ENCODE peak calls at places on chromosomes 12 and 14, in five cellular contexts. T is tibial nerve, V is H54, W is lower leg skin, J is transverse colon. C is an unnamed sample.

GRCh38 chr14:103112488-103113243 is 10.6 kb upstream of the TNFAIP2 start:
- DNase-seq in T (no peak), V (no peak), W (no peak), J (no peak), C (no peak)

GRCh38 chr14:69873877-69874780 is 5.1 kb upstream of the SMOC1 start:
- DNase-seq in T (no peak), V (no peak), W (no peak), J (no peak), C (no peak)

GRCh38 chr14:92651793-92652382 is 96.5 kb downstream of the LGMN start:
- DNase-seq in T (peak), V (no peak), W (peak), J (peak), C (no peak)

GRCh38 chr12:92675092-92675865 is 27.5 kb upstream of the PLEKHG7 start:
- DNase-seq in T (no peak), V (no peak), W (no peak), J (no peak), C (no peak)

GRCh38 chr14:86683525-86683924 is 1153.6 kb downstream of the FLRT2 start:
- DNase-seq in T (no peak), V (no peak), W (no peak), J (no peak), C (no peak)

GRCh38 chr12:113818833-113819232 is 147.3 kb downstream of the RBM19 start:
- DNase-seq in T (no peak), V (peak), W (no peak), J (no peak), C (no peak)

GRCh38 chr12:103841690-103842584 is 903 bp upstream of the NT5DC3 start:
- DNase-seq in T (no peak), V (peak), W (peak), J (no peak), C (peak)

GRCh38 chr12:43370299-43370698 is 181.7 kb downstream of the ADAMTS20 start:
- DNase-seq in T (no peak), V (no peak), W (no peak), J (no peak), C (no peak)

GRCh38 chr12:9673404-9674225 is 4.1 kb downstream of the CLEC2D start:
- DNase-seq in T (no peak), V (peak), W (no peak), J (peak), C (peak)

GRCh38 chr12:18375583-18375982 is 114.3 kb downstream of the PIK3C2G start:
- DNase-seq in T (no peak), V (no peak), W (no peak), J (no peak), C (no peak)

GRCh38 chr12:123744836-123745235 is 17.3 kb upstream of the DNAH10 start:
- DNase-seq in T (no peak), V (no peak), W (no peak), J (no peak), C (peak)

GRCh38 chr12:104058796-104059195 is 5.5 kb upstream of the HCFC2 start:
- DNase-seq in T (no peak), V (no peak), W (no peak), J (no peak), C (no peak)

GRCh38 chr14:68392393-68393085 is 400.3 kb downstream of the ZFP36L1 start:
- DNase-seq in T (peak), V (no peak), W (peak), J (peak), C (no peak)

GRCh38 chr14:59407246-59407615 is 57.9 kb downstream of the GPR135 start:
- DNase-seq in T (no peak), V (no peak), W (no peak), J (no peak), C (no peak)

DNA sequence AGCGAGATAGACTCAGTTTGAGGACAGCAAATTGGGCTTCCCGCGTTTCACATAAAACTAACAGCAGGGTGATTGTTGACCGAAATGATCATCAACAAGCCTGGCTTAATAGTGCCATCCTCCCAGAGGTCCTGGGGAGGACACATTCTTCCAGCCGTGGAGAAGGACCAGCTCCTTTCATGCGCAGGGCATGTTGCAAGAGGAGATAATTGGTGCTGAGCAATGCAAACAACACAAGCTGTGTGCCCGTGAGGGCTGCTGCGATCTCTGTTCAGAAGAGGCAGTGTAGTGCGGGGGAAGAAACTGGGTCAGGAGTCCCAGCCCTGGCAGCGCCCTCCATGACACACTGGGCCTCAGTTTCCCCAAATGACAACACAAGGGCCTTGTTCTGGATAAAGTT is 54.3 kb downstream of the CCDC85C start:
- DNase-seq in T (no peak), V (no peak), W (no peak), J (no peak), C (no peak)
- TF ChIP-seq POLR2A in T (no peak), V (no peak), W (no peak), J (no peak), C (no peak)

GRCh38 chr14:104688505-104688754 is 988 bp upstream of the INF2 start:
- DNase-seq in T (no peak), V (no peak), W (no peak), J (no peak), C (no peak)

GRCh38 chr14:104685998-104686610 is 3.3 kb upstream of the INF2 start:
- DNase-seq in T (no peak), V (no peak), W (no peak), J (no peak), C (no peak)

GRCh38 chr14:104686624-104687517 is 2.5 kb upstream of the INF2 start:
- DNase-seq in T (no peak), V (no peak), W (no peak), J (peak), C (no peak)

GRCh38 chr14:104688755-104689619 is at the start of gene INF2:
- DNase-seq in T (no peak), V (peak), W (no peak), J (peak), C (peak)

GRCh38 chr14:104687601-104688504 is 1.6 kb upstream of the INF2 start:
- DNase-seq in T (no peak), V (peak), W (no peak), J (peak), C (no peak)
- TF ChIP-seq POLR2A in T (peak), V (no peak), W (no peak), J (peak), C (no peak)

GRCh38 chr12:120437735-120438494 is at the start of gene COX6A1:
- DNase-seq in T (peak), V (peak), W (peak), J (peak), C (peak)
- TF ChIP-seq POLR2A in T (peak), V (peak), W (no peak), J (peak), C (peak)

GRCh38 chr14:96260341-96260821 is 4.4 kb downstream of the BDKRB1 start:
- DNase-seq in T (no peak), V (no peak), W (no peak), J (no peak), C (no peak)

GRCh38 chr14:96261053-96261452 is 5.0 kb downstream of the BDKRB1 start:
- DNase-seq in T (no peak), V (no peak), W (no peak), J (no peak), C (no peak)

GRCh38 chr14:96264200-96264553 is 8.2 kb downstream of the BDKRB1 start:
- DNase-seq in T (no peak), V (no peak), W (no peak), J (no peak), C (no peak)

GRCh38 chr14:96263347-96264199 is 7.6 kb downstream of the BDKRB1 start:
- DNase-seq in T (no peak), V (no peak), W (no peak), J (peak), C (no peak)

DNA sequence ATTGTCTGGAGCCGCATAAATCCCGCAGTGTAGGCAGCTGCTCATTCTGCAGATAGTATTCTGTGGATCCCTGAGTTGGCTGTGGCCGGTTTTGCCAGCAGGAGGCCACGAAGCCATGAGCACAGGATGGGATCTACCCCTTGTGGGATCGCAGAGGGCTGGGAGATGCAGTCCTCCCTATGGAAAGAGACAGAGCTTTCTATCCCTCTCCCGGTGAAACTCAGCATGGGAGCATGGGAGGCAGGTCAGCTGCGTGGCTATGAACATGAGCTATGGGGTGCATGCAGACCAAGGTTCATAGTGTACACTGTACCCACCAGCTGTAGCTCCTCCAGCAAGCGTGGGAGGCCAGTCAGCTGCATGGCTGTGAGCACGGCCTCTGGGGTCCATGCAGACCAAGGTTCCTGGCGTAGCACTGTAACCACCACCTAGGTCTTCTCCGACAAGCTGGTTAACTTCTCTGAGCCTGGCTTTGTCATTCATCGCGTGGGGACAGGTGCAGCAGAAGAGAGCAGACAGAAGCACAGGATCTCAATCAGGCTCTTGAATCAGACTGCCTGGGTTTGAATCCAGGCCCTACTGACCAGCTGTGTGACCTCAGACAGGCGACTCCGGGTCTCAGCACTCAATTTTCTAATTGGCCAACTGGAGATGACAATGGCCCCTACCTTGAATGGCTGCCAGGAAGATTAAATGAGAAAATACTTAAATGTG is 5.9 kb downstream of the BDKRB1 start:
- DNase-seq in T (no peak), V (no peak), W (no peak), J (no peak), C (no peak)
- TF ChIP-seq POLR2A in T (no peak), V (no peak), W (no peak), J (no peak), C (no peak)

GRCh38 chr14:105842105-105842504 is 315.7 kb downstream of the TMEM121 start:
- DNase-seq in T (no peak), V (no peak), W (no peak), J (no peak), C (no peak)
- TF ChIP-seq POLR2A in T (no peak), V (no peak), W (no peak), J (no peak), C (no peak)

DNA sequence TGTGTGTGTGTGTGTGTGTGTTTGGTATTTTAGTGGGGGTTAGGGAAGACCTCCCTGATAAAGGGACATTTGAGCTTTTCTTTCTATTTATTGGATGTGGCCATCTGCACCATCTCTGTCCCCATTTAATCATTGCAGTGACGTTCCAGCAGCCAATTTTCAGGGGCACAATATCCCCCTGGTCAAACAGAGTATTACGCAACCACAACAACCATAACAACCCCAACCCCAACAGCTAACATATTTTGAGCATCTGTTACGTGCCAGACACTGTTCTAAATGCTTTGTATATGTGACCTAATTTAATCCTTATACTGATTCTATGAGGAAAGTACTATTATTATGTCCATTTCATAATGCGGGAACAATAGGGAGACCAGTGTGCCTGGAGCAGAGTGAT is 87.4 kb downstream of the TTC8 start:
- DNase-seq in T (no peak), V (no peak), W (no peak), J (no peak), C (no peak)
- TF ChIP-seq POLR2A in T (no peak), V (no peak), W (no peak), J (no peak), C (no peak)

C was measured in erythroblast.